ENCODE peak calls at places on chromosomes 16 and 17, in four cellular contexts. N, C, M and J are unnamed samples. For H3K4me1, the result is how much of the 10 kb centered on the place peaks cover.

GRCh38 chr17:37259030-37259735 is 116.6 kb upstream of the C17orf78 start:
- DNase-seq in N (no peak), C (no peak), M (no peak), J (no peak)

GRCh38 chr16:12090162-12090552 is 113.6 kb downstream of the SNX29 start:
- DNase-seq in C (no peak), N (no peak), M (no peak), J (no peak)

GRCh38 chr17:32992360-32993033 is 850 bp downstream of the SPACA3 start:
- DNase-seq in C (peak), M (no peak), N (no peak), J (no peak)

GRCh38 chr16:17964196-17964595 is 372.3 kb downstream of the NPIPA8 start:
- DNase-seq in C (no peak), N (no peak), M (no peak), J (no peak)

GRCh38 chr16:51839697-51840462 is 688.8 kb upstream of the SALL1 start:
- DNase-seq in N (no peak), C (no peak), M (no peak), J (no peak)

GRCh38 chr17:47934856-47935255 is 6.5 kb upstream of the PNPO start:
- DNase-seq in M (no peak), C (no peak), N (no peak), J (no peak)

GRCh38 chr17:13140750-13141149 is 122.9 kb upstream of the ELAC2 start:
- DNase-seq in N (no peak), M (no peak), C (no peak), J (no peak)

GRCh38 chr16:11032922-11033291 is 88.5 kb downstream of the CLEC16A start:
- DNase-seq in N (no peak), C (peak), M (peak), J (peak)

GRCh38 chr17:73340093-73340596 is 28.3 kb upstream of the CDC42EP4 start:
- DNase-seq in N (no peak), C (peak), M (peak), J (peak)

GRCh38 chr16:13909872-13910303 is 10.1 kb upstream of the ERCC4 start:
- DNase-seq in C (peak), N (no peak), M (no peak), J (no peak)

GRCh38 chr17:38578641-38579480 is 26.9 kb downstream of the SRCIN1 start:
- DNase-seq in M (no peak), N (no peak), C (no peak), J (no peak)

GRCh38 chr16:72876221-72876620 is 171.7 kb downstream of the ZFHX3 start:
- DNase-seq in N (no peak), M (peak), C (peak), J (no peak)

GRCh38 chr16:8963010-8963824 is 489 bp downstream of the USP7 start:
- DNase-seq in M (peak), N (no peak), C (no peak), J (peak)

GRCh38 chr17:64682261-64683181 is 20.4 kb upstream of the SMURF2 start:
- DNase-seq in M (no peak), N (no peak), C (no peak), J (no peak)

GRCh38 chr17:78401246-78401645 is 22.8 kb downstream of the PGS1 start:
- DNase-seq in N (no peak), M (no peak), C (no peak), J (no peak)

GRCh38 chr17:80175411-80175810 is 5.6 kb downstream of the CARD14 start:
- DNase-seq in N (no peak), C (peak), M (no peak), J (no peak)

GRCh38 chr17:73532441-73532901 is 111.8 kb downstream of the SDK2 start:
- DNase-seq in M (no peak), N (no peak), C (no peak), J (no peak)

GRCh38 chr17:74678541-74678940 is 34.2 kb downstream of the CD300LF start:
- DNase-seq in C (no peak), M (no peak), N (no peak), J (no peak)

GRCh38 chr16:79656537-79657115 is 56.1 kb upstream of the MAF start:
- DNase-seq in C (no peak), M (no peak), N (no peak), J (no peak)

GRCh38 chr16:1348441-1348840 is 3.2 kb downstream of the TSR3 start:
- DNase-seq in N (no peak), M (no peak), C (no peak), J (no peak)

GRCh38 chr17:1967092-1967662 is 58.0 kb downstream of the RTN4RL1 start:
- DNase-seq in M (no peak), N (no peak), C (peak), J (no peak)

GRCh38 chr16:29915590-29916247 is 10.3 kb downstream of the KCTD13 start:
- DNase-seq in N (no peak), M (no peak), C (no peak), J (no peak)

GRCh38 chr17:13981881-13982280 is 87.4 kb upstream of the COX10 start:
- DNase-seq in M (no peak), C (no peak), N (no peak), J (peak)

GRCh38 chr17:1241904-1242303 is 28.3 kb upstream of the BHLHA9 start:
- DNase-seq in C (no peak), N (no peak), M (peak), J (no peak)

GRCh38 chr17:18257747-18258355 is 687 bp downstream of the FLII start:
- DNase-seq in N (peak), C (peak), M (peak), J (no peak)

GRCh38 chr17:17785407-17785806 is 51.4 kb downstream of the SREBF1 start:
- DNase-seq in C (no peak), N (no peak), M (peak), J (peak)

GRCh38 chr17:7107012-7107754 is 7.4 kb downstream of the ASGR2 start:
- DNase-seq in M (no peak), C (no peak), N (no peak), J (no peak)

GRCh38 chr16:51540259-51540658 is 389.2 kb upstream of the SALL1 start:
- DNase-seq in M (no peak), C (no peak), N (no peak), J (peak)

GRCh38 chr16:67801889-67802288 is 4.5 kb downstream of the RANBP10 start:
- DNase-seq in C (no peak), M (no peak), N (peak), J (no peak)

GRCh38 chr16:2785101-2785991 is 2.0 kb downstream of the PRSS33 start:
- DNase-seq in M (no peak), C (no peak), N (peak), J (no peak)
- TF ChIP-seq CTCF in M (no peak), C (no peak), N (peak), J (peak)

GRCh38 chr17:57151798-57152197 is 66.8 kb downstream of the AKAP1 start:
- DNase-seq in N (no peak), M (no peak), C (no peak), J (no peak)
- H3K27ac ChIP-seq in N (no peak), M (no peak), C (no peak), J (no peak)

DNA sequence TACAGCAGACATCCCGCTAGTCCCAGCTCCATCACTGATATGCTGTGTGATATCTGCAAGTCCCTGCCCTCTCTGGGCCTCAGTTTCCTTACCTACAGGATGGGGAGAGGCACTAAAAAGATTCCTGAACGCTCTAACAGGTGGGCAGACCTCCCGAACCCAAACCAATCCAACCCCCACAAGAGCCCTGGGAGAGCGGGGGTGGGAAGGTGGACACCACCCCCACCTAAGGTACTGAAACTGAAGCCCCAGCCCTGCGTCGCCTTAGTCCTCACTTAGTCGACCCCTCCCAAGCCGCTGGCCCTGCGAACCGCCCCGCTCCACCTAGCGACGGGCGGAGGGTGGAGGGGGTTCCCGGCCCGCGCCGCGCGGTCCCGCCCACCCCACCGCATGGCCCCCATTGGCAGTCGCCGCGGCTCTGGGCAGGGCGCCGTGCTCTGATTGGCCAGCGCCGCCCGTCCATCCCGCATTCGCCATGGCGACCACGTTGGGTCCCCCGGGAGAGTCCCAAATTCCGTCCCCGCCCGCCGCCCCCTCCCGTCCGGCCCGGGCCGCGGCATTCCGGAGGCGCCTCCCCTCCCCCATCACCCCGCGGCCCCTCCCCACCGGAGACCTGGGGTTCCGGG is 578 bp downstream of the CCDC102A start:
- DNase-seq in C (peak), N (peak), M (peak), J (peak)
- H3K4me1 ChIP-seq in C (half or more), N (half or more), M (under half), J (under half)

DNA sequence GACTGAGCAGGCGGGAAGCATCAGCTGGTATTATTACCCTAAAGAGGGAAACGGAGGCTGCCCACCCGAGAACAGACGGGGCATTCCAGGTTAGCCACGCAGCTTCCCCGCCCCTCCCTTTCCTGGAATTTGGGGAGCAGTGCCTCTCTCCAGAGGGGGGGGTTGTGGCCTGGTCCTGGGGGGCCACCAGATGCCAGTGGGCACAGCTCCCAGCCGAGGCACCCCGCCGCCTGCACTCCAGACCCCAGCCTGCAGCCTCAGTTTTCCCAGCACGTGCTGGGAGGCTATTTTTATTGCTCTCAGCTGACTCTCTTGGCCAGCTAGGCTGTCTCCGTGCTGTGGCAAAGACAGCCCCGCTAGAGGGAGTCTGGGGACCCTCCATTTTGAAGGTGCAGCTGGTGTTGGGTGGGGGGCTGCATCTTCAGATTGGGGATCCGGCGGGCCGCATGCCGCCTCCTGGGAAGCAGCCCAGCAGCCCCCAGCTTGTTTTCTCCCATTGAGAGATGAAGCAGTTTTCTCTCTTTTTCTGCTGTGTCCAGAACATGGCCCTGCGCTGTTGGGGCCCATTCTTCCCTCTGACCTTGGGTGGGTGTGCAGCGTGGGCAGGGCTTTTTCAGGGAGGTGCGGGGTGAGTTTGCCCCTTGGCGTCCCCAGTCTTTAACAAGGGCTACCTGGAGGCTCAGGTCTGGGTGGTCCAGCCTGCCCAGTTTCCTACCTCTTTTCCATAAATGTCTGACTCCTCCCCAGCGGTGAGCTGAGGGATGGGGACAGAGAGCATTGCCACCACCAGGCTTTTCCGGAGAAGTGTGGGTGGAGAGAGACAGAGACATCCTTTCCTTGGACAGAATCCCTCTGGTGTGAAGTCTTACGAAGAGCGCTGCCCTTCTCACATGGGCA is 62.5 kb upstream of the GSE1 start:
- DNase-seq in N (no peak), C (no peak), M (no peak), J (no peak)
- TF ChIP-seq CTCF in N (no peak), C (no peak), M (peak), J (no peak)

DNA sequence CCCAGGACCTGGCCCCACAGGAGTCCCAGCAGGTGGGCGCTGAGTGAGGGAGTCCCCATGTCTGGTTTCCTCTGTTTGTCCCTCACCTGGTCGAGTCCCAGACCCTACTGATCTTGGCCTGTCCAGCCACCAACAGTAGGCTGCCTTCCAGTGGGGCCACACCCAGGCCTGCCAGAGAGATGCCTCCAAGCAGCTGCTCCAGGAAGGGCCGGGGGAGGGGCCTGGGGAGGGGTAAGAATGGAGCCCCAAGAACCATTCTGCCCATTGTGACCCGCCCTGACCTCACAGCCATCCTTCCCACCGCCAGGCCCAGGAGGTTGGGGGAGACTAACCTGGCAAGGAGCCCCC is 736 bp downstream of the SPATA20 start:
- DNase-seq in M (no peak), N (no peak), C (peak), J (no peak)
- H3K27ac ChIP-seq in M (peak), N (no peak), C (peak), J (no peak)

GRCh38 chr17:42135151-42135550 is 12.5 kb downstream of the HSPB9 start:
- DNase-seq in N (no peak), C (no peak), M (no peak), J (no peak)
- H3K4me1 ChIP-seq in N (under half), C (half or more), M (half or more), J (under half)

GRCh38 chr17:77286641-77287431 is 146.1 kb downstream of the SEC14L1 start:
- DNase-seq in N (no peak), M (peak), C (peak), J (no peak)
- TF ChIP-seq CTCF in N (no peak), M (no peak), C (no peak), J (no peak)